ENCODE peak calls at places on chromosome 10, in four cellular contexts. One of them, this sample, is unnamed.

GRCh38 chr10:6069101-6069931 is 7.1 kb upstream of the IL2RA start:
- DNase-seq in H1: no peak
- DNase-seq in HFFc6: no peak
- DNase-seq in neuronal stem cell: no peak
- DNase-seq in this sample: no peak

GRCh38 chr10:77643795-77644468 is 6.3 kb upstream of the KCNMA1 start:
- DNase-seq in neuronal stem cell: no peak
- DNase-seq in HFFc6: peak; percentile 60
- DNase-seq in H1: no peak
- DNase-seq in this sample: no peak

GRCh38 chr10:123689880-123690279 is 23.7 kb downstream of the GPR26 start:
- DNase-seq in HFFc6: no peak
- DNase-seq in H1: no peak
- DNase-seq in neuronal stem cell: no peak
- DNase-seq in this sample: no peak

GRCh38 chr10:126904807-126905686 is at the start of gene DOCK1:
- DNase-seq in neuronal stem cell: peak; percentile 63
- DNase-seq in H1: no peak
- DNase-seq in HFFc6: peak; percentile 63
- DNase-seq in this sample: peak; percentile 75

GRCh38 chr10:28533571-28534304 is 820 bp downstream of the WAC start:
- DNase-seq in neuronal stem cell: peak; percentile 26
- DNase-seq in H1: no peak
- DNase-seq in HFFc6: peak; percentile 23
- DNase-seq in this sample: peak; percentile 70

GRCh38 chr10:29646238-29646902 is 11.6 kb upstream of the SVIL start:
- DNase-seq in neuronal stem cell: no peak
- DNase-seq in HFFc6: peak; percentile 30
- DNase-seq in H1: no peak
- DNase-seq in this sample: no peak

GRCh38 chr10:20276127-20276979 is 460.1 kb downstream of the PLXDC2 start:
- DNase-seq in neuronal stem cell: peak; percentile 71
- DNase-seq in H1: no peak
- DNase-seq in HFFc6: no peak
- DNase-seq in this sample: no peak

GRCh38 chr10:43193496-43194080 is 55.3 kb downstream of the CSGALNACT2 start:
- DNase-seq in HFFc6: no peak
- DNase-seq in neuronal stem cell: no peak
- DNase-seq in H1: no peak
- DNase-seq in this sample: peak; percentile 26

GRCh38 chr10:71945819-71946474 is 18.2 kb upstream of the CHST3 start:
- DNase-seq in HFFc6: no peak
- DNase-seq in neuronal stem cell: no peak
- DNase-seq in H1: no peak
- DNase-seq in this sample: no peak

GRCh38 chr10:28681345-28681763 is 4.0 kb downstream of the BAMBI start:
- DNase-seq in H1: no peak
- DNase-seq in neuronal stem cell: no peak
- DNase-seq in HFFc6: no peak
- DNase-seq in this sample: no peak

GRCh38 chr10:13651969-13652720 is 65.4 kb downstream of the PRPF18 start:
- DNase-seq in neuronal stem cell: no peak
- DNase-seq in H1: no peak
- DNase-seq in HFFc6: no peak
- DNase-seq in this sample: no peak

GRCh38 chr10:224571-224970 is 89.3 kb downstream of the ZMYND11 start:
- DNase-seq in H1: no peak
- DNase-seq in neuronal stem cell: no peak
- DNase-seq in HFFc6: no peak
- DNase-seq in this sample: no peak